ENCODE peak calls at places on chromosomes 13 and 19, in seven cellular contexts. One of them, this sample, is unnamed.
A peak's percentile ranks its signal among the peaks of the same experiment; 100 is the strongest.

GRCh38 chr13:98792784-98793183 is 40.3 kb upstream of the SLC15A1 start:
- DNase-seq in bronchial epithelial cell: no peak
- DNase-seq in coronary artery: no peak
- DNase-seq in left lung: no peak
- DNase-seq in lower lobe of right lung: no peak
- DNase-seq in stomach: no peak
- DNase-seq in fibroblast of lung: no peak
- DNase-seq in this sample: no peak

GRCh38 chr19:33796164-33797100 is at the start of gene KCTD15:
- DNase-seq in coronary artery: no peak
- DNase-seq in stomach: peak; percentile 51
- DNase-seq in lower lobe of right lung: peak; percentile 67
- DNase-seq in bronchial epithelial cell: no peak
- DNase-seq in fibroblast of lung: peak; percentile 42
- DNase-seq in left lung: no peak
- DNase-seq in this sample: peak; percentile 57

GRCh38 chr19:28234637-28235036 is 978.3 kb downstream of the UQCRFS1 start:
- DNase-seq in fibroblast of lung: no peak
- DNase-seq in left lung: no peak
- DNase-seq in lower lobe of right lung: no peak
- DNase-seq in stomach: no peak
- DNase-seq in bronchial epithelial cell: no peak
- DNase-seq in coronary artery: no peak
- DNase-seq in this sample: no peak

GRCh38 chr13:76455960-76456359 is 430.2 kb downstream of the KCTD12 start:
- DNase-seq in left lung: no peak
- DNase-seq in coronary artery: no peak
- DNase-seq in stomach: no peak
- DNase-seq in fibroblast of lung: peak; percentile 78
- DNase-seq in bronchial epithelial cell: peak; percentile 36
- DNase-seq in lower lobe of right lung: no peak
- DNase-seq in this sample: peak; percentile 5

GRCh38 chr13:113758651-113759524 is at the start of gene TMEM255B:
- DNase-seq in lower lobe of right lung: peak; percentile 91
- DNase-seq in fibroblast of lung: peak; percentile 62
- DNase-seq in bronchial epithelial cell: peak; percentile 33
- DNase-seq in left lung: peak; percentile 99
- DNase-seq in coronary artery: peak; percentile 87
- DNase-seq in stomach: peak; percentile 88
- DNase-seq in this sample: peak; percentile 73

GRCh38 chr19:3531716-3532115 is 7.3 kb upstream of the TEKTIP1 start:
- DNase-seq in lower lobe of right lung: no peak
- DNase-seq in stomach: no peak
- DNase-seq in coronary artery: no peak
- DNase-seq in fibroblast of lung: no peak
- DNase-seq in left lung: no peak
- DNase-seq in bronchial epithelial cell: no peak
- DNase-seq in this sample: no peak

GRCh38 chr19:35847911-35848310 is 4.4 kb downstream of the NPHS1 start:
- DNase-seq in bronchial epithelial cell: no peak
- DNase-seq in fibroblast of lung: no peak
- DNase-seq in left lung: no peak
- DNase-seq in coronary artery: no peak
- DNase-seq in stomach: no peak
- DNase-seq in lower lobe of right lung: no peak
- DNase-seq in this sample: no peak

GRCh38 chr13:65594255-65594654 is 1635.9 kb downstream of the PCDH9 start:
- DNase-seq in lower lobe of right lung: no peak
- DNase-seq in bronchial epithelial cell: no peak
- DNase-seq in fibroblast of lung: peak; percentile 89
- DNase-seq in left lung: no peak
- DNase-seq in coronary artery: no peak
- DNase-seq in stomach: no peak
- DNase-seq in this sample: no peak

GRCh38 chr19:17001603-17002183 is 24.9 kb downstream of the CPAMD8 start:
- DNase-seq in fibroblast of lung: no peak
- DNase-seq in bronchial epithelial cell: no peak
- DNase-seq in coronary artery: no peak
- DNase-seq in lower lobe of right lung: no peak
- DNase-seq in stomach: no peak
- DNase-seq in left lung: no peak
- DNase-seq in this sample: no peak

GRCh38 chr19:28492201-28492600 is 720.8 kb downstream of the UQCRFS1 start:
- DNase-seq in stomach: no peak
- DNase-seq in fibroblast of lung: no peak
- DNase-seq in lower lobe of right lung: no peak
- DNase-seq in coronary artery: no peak
- DNase-seq in left lung: no peak
- DNase-seq in bronchial epithelial cell: no peak
- DNase-seq in this sample: no peak

GRCh38 chr13:29472317-29472961 is 123.0 kb downstream of the SLC7A1 start:
- DNase-seq in coronary artery: peak; percentile 56
- DNase-seq in lower lobe of right lung: no peak
- DNase-seq in stomach: peak; percentile 47
- DNase-seq in left lung: no peak
- DNase-seq in bronchial epithelial cell: peak; percentile 58
- DNase-seq in fibroblast of lung: peak; percentile 64
- DNase-seq in this sample: peak; percentile 72

GRCh38 chr13:113407103-113407530 is 43.2 kb upstream of the GRTP1 start:
- DNase-seq in fibroblast of lung: no peak
- DNase-seq in lower lobe of right lung: no peak
- DNase-seq in bronchial epithelial cell: no peak
- DNase-seq in left lung: peak; percentile 73
- DNase-seq in coronary artery: no peak
- DNase-seq in stomach: no peak
- DNase-seq in this sample: no peak

GRCh38 chr13:37741536-37741935 is 128.0 kb downstream of the TRPC4 start:
- DNase-seq in lower lobe of right lung: no peak
- DNase-seq in bronchial epithelial cell: peak; percentile 37
- DNase-seq in fibroblast of lung: no peak
- DNase-seq in coronary artery: no peak
- DNase-seq in left lung: no peak
- DNase-seq in stomach: no peak
- DNase-seq in this sample: peak; percentile 57

DNA sequence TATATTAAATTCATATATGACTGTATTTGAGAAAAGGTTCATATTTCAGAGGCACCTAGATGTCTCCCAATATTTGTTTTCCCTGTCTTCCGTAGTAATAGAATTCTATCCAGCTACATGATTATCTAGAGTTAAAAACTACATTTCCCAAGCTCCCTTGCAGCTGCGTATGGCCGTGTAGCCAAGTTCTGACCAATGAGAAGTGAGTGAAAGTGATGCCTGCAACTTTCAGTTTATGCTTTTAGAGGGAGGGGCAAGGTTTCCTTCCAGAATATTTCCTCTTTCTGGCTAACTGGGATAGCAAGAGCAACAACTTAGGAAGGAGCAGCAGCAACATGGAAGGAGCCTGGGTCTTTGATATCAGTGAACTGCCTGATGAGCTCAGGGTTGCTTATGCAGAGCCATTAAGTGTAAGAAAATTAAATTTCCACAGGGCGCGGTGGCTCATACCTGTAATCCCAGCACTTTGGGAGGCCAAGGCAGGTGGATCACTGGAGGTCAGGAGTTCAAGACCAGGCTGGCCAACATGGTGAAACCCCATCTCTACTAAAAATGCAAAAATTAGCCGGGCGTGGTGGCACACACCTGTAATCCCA is 23.2 kb upstream of the CYP2A13 start:
- DNase-seq in left lung: no peak
- DNase-seq in stomach: no peak
- DNase-seq in fibroblast of lung: peak; percentile 31
- DNase-seq in lower lobe of right lung: no peak
- DNase-seq in coronary artery: no peak
- DNase-seq in bronchial epithelial cell: peak; percentile 24
- DNase-seq in this sample: peak; percentile 3
- H3K4me3 ChIP-seq in left lung: no peak overlapping the region
- H3K4me3 ChIP-seq in stomach: no peak overlapping the region
- H3K4me3 ChIP-seq in fibroblast of lung: no peak overlapping the region
- H3K4me3 ChIP-seq in lower lobe of right lung: no peak overlapping the region
- H3K4me3 ChIP-seq in coronary artery: no peak overlapping the region
- H3K4me3 ChIP-seq in bronchial epithelial cell: no peak overlapping the region
- H3K4me3 ChIP-seq in this sample: no peak overlapping the region

DNA sequence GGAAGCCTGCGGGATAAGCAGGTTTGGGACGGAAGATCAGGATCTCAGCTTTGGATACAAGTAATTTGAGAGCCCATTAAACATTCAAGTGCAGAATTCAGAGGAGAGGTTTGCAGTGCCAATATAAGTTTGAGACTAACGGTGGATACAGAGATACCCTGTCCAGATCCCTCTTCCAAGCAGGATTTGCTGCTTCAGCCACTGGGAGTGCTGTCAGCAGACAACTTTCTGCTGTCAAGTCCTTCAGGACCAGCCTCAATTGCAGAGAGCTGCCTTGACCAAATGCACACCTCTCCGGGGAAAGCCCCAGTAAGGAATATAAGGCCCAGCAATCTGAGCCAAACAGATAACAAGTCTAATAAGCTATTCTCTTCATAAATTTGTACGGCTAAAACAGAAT is 46.1 kb upstream of the ZNF780A start:
- DNase-seq in left lung: no peak
- DNase-seq in stomach: no peak
- DNase-seq in lower lobe of right lung: no peak
- DNase-seq in bronchial epithelial cell: no peak
- DNase-seq in fibroblast of lung: no peak
- DNase-seq in coronary artery: no peak
- DNase-seq in this sample: no peak
- TF ChIP-seq CTCF in left lung: no peak
- TF ChIP-seq CTCF in stomach: no peak
- TF ChIP-seq CTCF in lower lobe of right lung: no peak
- TF ChIP-seq CTCF in bronchial epithelial cell: no peak
- TF ChIP-seq CTCF in fibroblast of lung: no peak
- TF ChIP-seq CTCF in coronary artery: no peak
- TF ChIP-seq CTCF in this sample: no peak

GRCh38 chr13:110309159-110309476 is 2.0 kb downstream of the COL4A2 start:
- DNase-seq in bronchial epithelial cell: no peak
- DNase-seq in coronary artery: no peak
- DNase-seq in fibroblast of lung: no peak
- DNase-seq in lower lobe of right lung: no peak
- DNase-seq in left lung: no peak
- DNase-seq in stomach: no peak
- DNase-seq in this sample: no peak

GRCh38 chr13:110309661-110310524 is 2.8 kb downstream of the COL4A2 start:
- DNase-seq in bronchial epithelial cell: no peak
- DNase-seq in lower lobe of right lung: no peak
- DNase-seq in stomach: no peak
- DNase-seq in coronary artery: peak; percentile 70
- DNase-seq in fibroblast of lung: no peak
- DNase-seq in left lung: peak; percentile 15
- DNase-seq in this sample: no peak

GRCh38 chr13:110311721-110312668 is 4.9 kb downstream of the COL4A2 start:
- DNase-seq in fibroblast of lung: no peak
- DNase-seq in bronchial epithelial cell: no peak
- DNase-seq in stomach: no peak
- DNase-seq in left lung: peak; percentile 59
- DNase-seq in coronary artery: peak; percentile 75
- DNase-seq in lower lobe of right lung: no peak
- DNase-seq in this sample: no peak

GRCh38 chr13:110312669-110313031 is 5.6 kb downstream of the COL4A2 start:
- DNase-seq in coronary artery: peak; percentile 76
- DNase-seq in lower lobe of right lung: no peak
- DNase-seq in bronchial epithelial cell: peak; percentile 62
- DNase-seq in stomach: no peak
- DNase-seq in fibroblast of lung: peak; percentile 43
- DNase-seq in left lung: no peak
- DNase-seq in this sample: peak; percentile 79

DNA sequence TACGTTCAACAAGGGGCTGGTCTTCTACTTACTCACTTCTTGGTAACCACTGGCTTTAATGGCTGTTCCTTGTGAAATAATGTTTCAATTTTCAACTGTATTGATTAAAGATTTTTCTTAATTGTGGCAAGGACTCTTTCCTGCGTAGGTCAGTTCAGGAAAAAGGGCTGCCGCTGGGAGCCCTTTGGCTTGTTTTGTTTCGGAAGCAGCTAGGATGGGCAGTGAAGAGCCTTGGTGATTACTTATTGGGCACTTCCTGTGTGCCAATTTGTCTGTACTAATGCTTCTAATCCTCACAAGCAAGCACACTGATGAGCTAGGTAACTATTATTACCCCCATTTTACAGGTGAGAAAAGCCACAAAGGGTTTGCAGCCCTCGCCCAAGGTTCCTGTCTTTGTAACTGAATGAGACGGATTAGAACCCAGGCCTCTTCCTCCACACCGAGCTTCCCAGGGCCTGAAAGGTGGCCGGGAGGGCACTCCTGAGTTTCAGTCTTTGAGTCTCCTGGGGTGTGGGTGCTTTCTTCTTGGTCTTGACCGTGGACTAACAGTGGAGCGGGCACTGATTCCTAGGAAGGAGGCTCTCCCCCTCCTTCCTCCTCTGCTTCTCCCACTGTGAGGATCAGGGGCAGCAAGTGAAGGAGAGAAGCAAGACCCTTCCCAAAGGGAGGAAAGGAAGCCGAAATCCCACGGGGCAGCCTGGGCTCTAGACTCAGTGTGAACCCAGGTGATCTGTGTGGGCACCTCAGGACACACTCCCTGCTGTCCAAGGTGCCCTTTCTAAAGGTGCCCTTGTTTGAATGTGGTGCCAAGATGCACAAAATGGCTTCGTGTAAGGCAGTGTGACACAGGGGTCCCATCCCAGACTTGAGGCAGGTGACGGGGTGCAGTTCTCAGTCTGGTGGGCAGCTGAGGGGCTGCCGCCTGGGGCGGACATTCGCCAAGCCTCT is 3.7 kb downstream of the COL4A2 start:
- DNase-seq in lower lobe of right lung: no peak
- DNase-seq in stomach: no peak
- DNase-seq in fibroblast of lung: no peak
- DNase-seq in coronary artery: peak; percentile 65
- DNase-seq in bronchial epithelial cell: no peak
- DNase-seq in left lung: peak; percentile 26
- DNase-seq in this sample: no peak
- H3K4me3 ChIP-seq in lower lobe of right lung: peak overlapping the region; percentile 78
- H3K4me3 ChIP-seq in stomach: peak overlapping the region; percentile 67
- H3K4me3 ChIP-seq in fibroblast of lung: no peak overlapping the region
- H3K4me3 ChIP-seq in coronary artery: peak overlapping the region; percentile 98
- H3K4me3 ChIP-seq in bronchial epithelial cell: no peak overlapping the region
- H3K4me3 ChIP-seq in left lung: peak overlapping the region; percentile 55
- H3K4me3 ChIP-seq in this sample: no peak overlapping the region

DNA sequence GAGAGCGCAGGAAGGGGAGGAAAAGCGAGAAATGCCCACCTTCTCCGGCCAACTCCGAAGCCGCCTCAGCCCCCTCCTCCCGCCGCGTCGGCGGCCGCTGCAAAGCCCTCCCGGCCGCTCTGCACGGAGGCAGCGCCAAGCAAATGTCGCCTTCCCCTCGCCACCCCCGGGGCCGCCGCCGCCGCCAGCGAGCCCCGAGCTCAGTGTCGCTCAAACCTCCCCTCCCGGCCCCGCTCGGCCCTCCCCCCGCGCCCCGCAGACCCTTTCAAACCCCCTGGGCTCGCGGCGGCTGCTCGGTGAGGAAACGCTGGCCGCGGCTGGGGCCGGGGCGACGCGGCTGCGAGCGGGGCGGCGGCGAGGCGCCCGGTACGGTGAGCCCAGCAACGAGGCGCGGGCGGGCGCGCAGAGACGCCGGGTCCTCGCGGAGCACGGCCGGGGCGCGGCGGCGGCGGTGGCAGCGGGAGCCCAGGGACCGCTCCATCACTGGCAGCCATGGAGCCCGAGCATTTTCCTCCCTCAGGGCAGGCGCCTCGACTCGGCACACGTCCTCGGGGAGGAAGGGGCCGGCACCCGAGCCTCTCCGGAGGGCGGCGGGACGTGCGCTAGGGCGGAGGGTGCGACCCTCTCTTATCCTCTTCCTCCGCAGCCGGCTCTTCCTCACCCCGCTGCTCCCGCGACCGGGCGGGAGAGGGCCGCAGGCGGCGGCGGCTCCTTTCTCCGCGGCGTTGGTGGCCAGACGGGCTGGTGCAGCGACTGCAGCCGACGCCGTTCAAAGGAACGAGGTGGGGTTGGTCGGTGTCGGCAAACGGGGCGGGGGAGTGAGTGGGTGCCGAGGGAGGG is 486 bp upstream of the TSC22D1 start:
- DNase-seq in left lung: peak; percentile 88
- DNase-seq in fibroblast of lung: no peak
- DNase-seq in coronary artery: no peak
- DNase-seq in bronchial epithelial cell: no peak
- DNase-seq in stomach: peak; percentile 34
- DNase-seq in lower lobe of right lung: peak; percentile 52
- DNase-seq in this sample: peak; percentile 33
- TF ChIP-seq CTCF in left lung: no peak
- TF ChIP-seq CTCF in fibroblast of lung: no peak
- TF ChIP-seq CTCF in coronary artery: no peak
- TF ChIP-seq CTCF in bronchial epithelial cell: no peak
- TF ChIP-seq CTCF in stomach: no peak
- TF ChIP-seq CTCF in lower lobe of right lung: no peak
- TF ChIP-seq CTCF in this sample: no peak